ENCODE peak calls at places on chromosomes 11 and 22, in four cellular contexts. C, A, R and E are unnamed samples.

GRCh38 chr11:76756341-76756771 is 26.8 kb upstream of the TSKU start:
- DNase-seq in C (no peak), A (no peak), R (no peak), E (no peak)

GRCh38 chr22:28247114-28247513 is 328.1 kb upstream of the PITPNB start:
- DNase-seq in C (no peak), A (no peak), R (no peak), E (no peak)

GRCh38 chr22:37775785-37776638 is 31.7 kb upstream of the GCAT start:
- DNase-seq in C (no peak), A (no peak), R (no peak), E (no peak)

GRCh38 chr11:118418770-118419169 is 17.4 kb downstream of the ATP5MG start:
- DNase-seq in C (no peak), A (no peak), R (no peak), E (no peak)

GRCh38 chr11:101706015-101706414 is 122.2 kb upstream of the TRPC6 start:
- DNase-seq in C (no peak), A (no peak), R (no peak), E (no peak)

GRCh38 chr11:86175585-86175984 is 69.0 kb upstream of the EED start:
- DNase-seq in C (no peak), A (no peak), R (no peak), E (no peak)

GRCh38 chr22:43110444-43110926 is at the start of gene BIK:
- DNase-seq in C (no peak), A (peak; percentile 51), R (no peak), E (peak; percentile 50)

GRCh38 chr11:1654388-1655167 is 25.0 kb downstream of the KRTAP5-5 start:
- DNase-seq in C (no peak), A (no peak), R (no peak), E (no peak)

GRCh38 chr11:76604081-76604601 is 66.4 kb downstream of the LRRC32 start:
- DNase-seq in C (peak; percentile 40), A (no peak), R (no peak), E (no peak)

GRCh38 chr22:39475902-39476301 is 19.1 kb downstream of the MGAT3 start:
- DNase-seq in C (no peak), A (no peak), R (no peak), E (no peak)

DNA sequence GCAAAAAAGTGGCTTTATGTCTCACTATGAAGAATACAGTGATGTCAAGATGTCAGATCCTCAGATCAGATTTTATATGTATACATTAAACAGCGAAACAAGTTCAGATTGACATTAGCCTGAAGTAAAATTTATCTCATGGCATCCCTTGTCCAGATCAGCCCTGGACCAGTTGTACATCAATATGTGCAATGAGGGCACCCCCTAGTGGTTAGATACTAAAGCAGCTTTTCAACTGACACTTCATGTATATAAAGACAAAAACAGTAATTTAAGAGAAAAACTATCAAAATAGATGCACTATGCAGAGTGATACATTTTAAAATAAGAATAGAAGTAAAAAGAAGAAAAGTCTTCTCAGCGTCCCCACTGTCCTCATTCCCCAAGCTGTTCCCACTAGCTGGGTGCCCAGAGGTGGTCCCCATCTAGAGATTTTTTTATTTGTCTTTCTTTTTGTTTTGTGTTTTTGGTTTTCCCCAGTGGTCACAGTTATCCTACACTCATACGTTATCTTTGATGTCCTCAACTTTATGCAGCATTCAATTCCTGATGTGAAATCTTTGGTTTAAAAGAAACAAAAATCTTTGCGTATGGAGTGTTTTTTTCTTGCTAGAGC is 2193.4 kb upstream of the RAG2 start:
- DNase-seq in C (no peak), A (peak; percentile 54), R (no peak), E (peak; percentile 68)
- TF ChIP-seq ZNF274 in C (no peak), A (no peak), R (no peak), E (no peak)

GRCh38 chr11:74729397-74729796 is 1.8 kb downstream of the CHRDL2 start:
- DNase-seq in C (no peak), A (no peak), R (no peak), E (no peak)
- TF ChIP-seq SUZ12 in C (no peak), A (no peak), R (no peak), E (no peak)

GRCh38 chr11:77990981-77991380 is 3.5 kb downstream of the INTS4 start:
- DNase-seq in C (no peak), A (no peak), R (no peak), E (no peak)
- TF ChIP-seq YY1 in C (no peak), A (no peak), R (no peak), E (no peak)

DNA sequence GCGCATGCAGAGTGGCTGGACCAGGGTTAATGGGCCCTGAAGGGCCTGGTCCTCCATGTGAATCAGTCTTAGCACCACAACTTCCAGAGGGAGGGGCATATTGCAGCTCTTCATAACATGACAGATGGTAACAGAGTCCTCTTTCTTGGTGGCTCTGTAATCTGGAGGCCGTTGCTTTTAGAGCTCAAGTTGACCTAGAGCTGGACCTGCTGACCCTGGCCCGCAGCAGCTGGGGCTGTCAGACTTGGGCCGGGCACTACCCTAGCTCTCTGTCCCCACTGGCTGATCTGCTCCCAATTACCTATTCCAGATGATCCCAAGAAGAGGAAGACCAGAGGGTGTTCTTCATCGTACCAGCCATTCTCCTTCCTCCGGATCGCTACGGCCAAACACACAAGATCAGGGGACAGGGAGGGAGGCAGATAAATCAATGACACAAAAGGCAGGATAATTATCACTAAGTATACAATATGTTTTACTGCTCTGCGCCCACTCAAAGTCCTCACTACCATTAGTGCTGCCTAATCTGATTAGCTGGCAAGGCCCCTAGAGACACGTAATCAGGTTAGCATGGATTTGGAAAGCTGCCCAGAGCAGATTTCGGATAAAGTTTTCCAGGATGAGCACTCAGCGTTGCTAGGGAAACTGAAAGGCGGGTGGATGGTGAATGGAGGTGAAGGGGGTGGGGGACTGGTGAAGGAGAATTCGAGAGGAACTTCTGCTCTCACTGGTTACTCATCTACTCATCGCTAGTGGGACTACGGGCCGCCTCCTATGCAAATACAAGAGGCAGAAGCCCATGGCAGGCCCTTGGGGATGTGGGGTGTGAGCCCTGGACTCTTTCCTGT is 64.5 kb upstream of the PHOX2A start:
- DNase-seq in C (no peak), A (no peak), R (no peak), E (no peak)
- TF ChIP-seq ZNF274 in C (no peak), A (no peak), R (no peak), E (no peak)

DNA sequence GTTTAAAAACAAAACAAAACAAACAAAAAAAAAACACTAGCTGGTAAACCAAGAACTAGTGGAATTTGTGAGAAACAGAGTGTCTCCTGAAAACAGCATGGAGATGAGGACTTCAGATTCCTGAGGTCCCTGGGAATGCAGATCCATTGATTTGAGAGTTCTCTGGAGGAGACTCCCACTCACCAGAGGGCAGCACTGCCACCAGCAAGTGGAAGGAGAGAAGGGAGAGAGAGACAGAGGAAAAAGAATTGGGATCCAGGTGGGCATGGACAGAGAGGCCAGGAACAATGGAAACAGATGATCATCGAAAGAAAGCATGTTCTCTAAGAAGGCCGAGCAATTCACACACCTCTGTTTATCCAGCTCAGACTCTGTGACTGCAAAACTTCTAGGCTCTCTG is 31.8 kb downstream of the ETS1 start:
- DNase-seq in C (no peak), A (peak; percentile 6), R (no peak), E (no peak)
- TF ChIP-seq SUZ12 in C (no peak), A (no peak), R (no peak), E (no peak)

GRCh38 chr11:69142894-69143293 is 12.8 kb upstream of the SMIM38 start:
- DNase-seq in C (peak; percentile 38), A (no peak), R (no peak), E (no peak)

GRCh38 chr11:69141742-69142141 is 14.0 kb upstream of the SMIM38 start:
- DNase-seq in C (no peak), A (no peak), R (no peak), E (no peak)

GRCh38 chr11:69148377-69148762 is 7.4 kb upstream of the SMIM38 start:
- DNase-seq in C (no peak), A (no peak), R (no peak), E (no peak)

GRCh38 chr11:69144316-69144715 is 11.4 kb upstream of the SMIM38 start:
- DNase-seq in C (no peak), A (no peak), R (no peak), E (no peak)

GRCh38 chr11:69144719-69145365 is 10.9 kb upstream of the SMIM38 start:
- DNase-seq in C (no peak), A (no peak), R (no peak), E (no peak)
- TF ChIP-seq YY1 in C (no peak), A (no peak), R (no peak), E (no peak)

DNA sequence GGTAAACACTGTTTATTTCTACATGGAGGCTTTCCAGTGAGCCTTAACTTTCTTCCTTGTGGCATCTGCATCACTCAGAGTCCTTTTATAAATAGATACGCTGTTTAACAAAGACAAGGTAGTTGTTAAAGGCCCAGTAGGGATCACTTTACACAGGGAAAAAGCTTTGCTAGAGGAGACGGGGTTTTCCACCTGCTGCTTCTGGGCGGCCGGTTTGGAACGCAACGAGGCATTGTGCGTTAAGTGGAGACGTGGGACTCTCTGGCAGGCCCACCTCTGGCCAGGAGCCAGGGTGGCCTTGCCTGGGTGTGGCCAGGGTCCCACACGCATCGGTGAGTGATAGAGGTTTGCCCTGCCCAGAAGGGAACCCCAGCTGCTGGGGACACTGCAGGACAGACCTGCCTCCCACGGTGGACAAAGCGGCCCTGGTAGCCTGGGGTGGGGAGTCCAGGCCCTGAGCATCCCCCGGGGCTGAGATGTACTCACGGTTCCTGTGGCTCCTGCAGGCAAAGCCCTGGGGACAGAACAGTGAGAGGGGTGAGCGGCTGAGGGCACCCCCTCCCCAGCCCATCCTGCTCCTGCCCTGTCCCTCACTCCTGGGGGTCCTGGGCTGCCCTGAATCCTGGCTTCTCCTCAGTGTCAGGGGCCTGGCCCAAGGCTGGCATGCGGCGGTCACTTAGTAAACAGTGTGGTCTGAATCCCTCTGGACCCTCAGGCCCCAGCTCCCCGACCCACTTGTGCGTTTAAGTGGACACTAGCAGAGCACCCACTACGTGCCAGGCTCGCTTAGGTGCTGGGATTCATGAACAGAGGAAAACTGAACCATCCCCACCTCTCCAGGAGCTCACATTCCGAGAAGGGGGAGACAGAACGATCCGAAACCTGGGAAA is 4.2 kb downstream of the IL17REL start:
- DNase-seq in C (peak; percentile 48), A (no peak), R (no peak), E (no peak)
- TF ChIP-seq ZNF274 in C (no peak), A (no peak), R (no peak), E (no peak)